ENCODE peak calls at places on chromosomes 2 and 18, in four cellular contexts. Z is HCT116, T is lung, O is astrocyte of the spinal cord. J is an unnamed sample.

GRCh38 chr18:56891116-56891515 is 240.0 kb downstream of the WDR7 start:
- DNase-seq in Z (no peak), T (no peak), O (no peak), J (no peak)

GRCh38 chr2:10453899-10454298 is 5.8 kb upstream of the ODC1 start:
- DNase-seq in Z (no peak), T (no peak), O (no peak), J (no peak)

GRCh38 chr2:143890799-143891198 is 629.1 kb downstream of the ZEB2 start:
- DNase-seq in Z (no peak), T (no peak), O (no peak), J (no peak)

GRCh38 chr2:189751080-189751658 is 11.4 kb downstream of the OSGEPL1 start:
- DNase-seq in Z (peak), T (no peak), O (peak), J (peak)

GRCh38 chr2:166665991-166666940 is 172.2 kb upstream of the SCN7A start:
- DNase-seq in Z (no peak), T (no peak), O (peak), J (no peak)

GRCh38 chr2:183078163-183078466 is 432 bp upstream of the DUSP19 start:
- DNase-seq in Z (no peak), T (peak), O (no peak), J (peak)

GRCh38 chr2:204024503-204024902 is 87.9 kb downstream of the ICOS start:
- DNase-seq in Z (peak), T (no peak), O (peak), J (peak)

GRCh38 chr2:190119257-190119656 is 56.7 kb upstream of the MSTN start:
- DNase-seq in Z (no peak), T (no peak), O (no peak), J (no peak)

GRCh38 chr2:187547353-187547979 is 6.8 kb downstream of the TFPI start:
- DNase-seq in Z (peak), T (peak), O (peak), J (peak)

GRCh38 chr18:4068552-4069158 is 386.5 kb downstream of the DLGAP1 start:
- DNase-seq in Z (peak), T (no peak), O (peak), J (peak)

GRCh38 chr18:76564117-76564516 is 69.1 kb upstream of the ZNF516 start:
- DNase-seq in Z (peak), T (no peak), O (peak), J (no peak)

GRCh38 chr2:27307545-27308358 is 493 bp downstream of the UCN start:
- DNase-seq in Z (no peak), T (no peak), O (no peak), J (no peak)

GRCh38 chr2:172056293-172056692 is 29.0 kb upstream of the DLX1 start:
- DNase-seq in Z (no peak), T (no peak), O (no peak), J (no peak)
- H3K4me3 ChIP-seq in Z (no peak), T (no peak), O (no peak), J (no peak)

DNA sequence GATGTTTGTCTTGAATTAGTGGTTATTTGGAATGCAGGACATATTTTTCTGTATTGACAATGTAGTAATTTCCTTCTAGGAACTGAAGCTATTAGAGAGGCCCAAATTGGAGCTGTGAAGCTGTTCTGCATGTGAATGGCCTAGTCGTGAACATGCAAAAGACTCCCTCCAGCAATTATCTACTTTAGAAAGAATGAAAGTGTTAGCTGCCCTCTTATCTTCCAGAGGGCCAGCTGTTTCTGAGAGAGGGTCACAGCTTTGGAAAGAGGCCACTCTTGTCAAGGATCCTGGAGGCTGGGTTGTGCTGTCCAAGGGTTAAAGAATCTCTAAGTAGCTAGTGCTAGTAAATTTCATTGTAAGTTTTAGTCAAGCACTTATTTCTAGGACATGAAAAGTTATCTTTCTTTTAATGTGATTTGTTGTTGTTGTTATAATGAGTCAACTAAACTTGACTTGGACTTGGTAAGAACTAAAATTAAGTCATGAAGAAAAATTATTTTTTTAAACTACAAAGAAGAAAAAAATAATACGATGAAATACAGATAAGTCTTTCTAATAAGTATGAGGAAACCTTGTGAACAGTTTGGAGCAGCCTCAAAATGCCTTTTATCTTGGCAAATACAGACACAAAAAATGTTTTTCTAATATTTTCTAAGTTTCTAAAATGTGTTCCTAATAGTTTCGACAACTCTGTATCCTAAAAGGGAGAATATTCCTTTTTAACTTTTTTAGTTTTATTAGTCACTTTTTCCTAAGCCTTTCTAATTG is 36.8 kb downstream of the DPP4 start:
- DNase-seq in Z (no peak), T (no peak), O (no peak), J (peak)
- H3K4me3 ChIP-seq in Z (no peak), T (no peak), O (no peak), J (no peak)

GRCh38 chr2:178006710-178007109 is 65.9 kb downstream of the PDE11A start:
- DNase-seq in Z (no peak), T (no peak), O (no peak), J (no peak)
- H3K4me3 ChIP-seq in Z (no peak), T (no peak), O (no peak), J (no peak)

GRCh38 chr2:157427003-157427921 is 16.6 kb downstream of the CYTIP start:
- DNase-seq in Z (no peak), T (no peak), O (no peak), J (no peak)

GRCh38 chr2:157426477-157426994 is 17.4 kb downstream of the CYTIP start:
- DNase-seq in Z (no peak), T (no peak), O (no peak), J (no peak)

GRCh38 chr2:157428500-157429175 is 15.3 kb downstream of the CYTIP start:
- DNase-seq in Z (no peak), T (no peak), O (no peak), J (no peak)

GRCh38 chr2:157430266-157430665 is 13.6 kb downstream of the CYTIP start:
- DNase-seq in Z (no peak), T (no peak), O (no peak), J (no peak)

DNA sequence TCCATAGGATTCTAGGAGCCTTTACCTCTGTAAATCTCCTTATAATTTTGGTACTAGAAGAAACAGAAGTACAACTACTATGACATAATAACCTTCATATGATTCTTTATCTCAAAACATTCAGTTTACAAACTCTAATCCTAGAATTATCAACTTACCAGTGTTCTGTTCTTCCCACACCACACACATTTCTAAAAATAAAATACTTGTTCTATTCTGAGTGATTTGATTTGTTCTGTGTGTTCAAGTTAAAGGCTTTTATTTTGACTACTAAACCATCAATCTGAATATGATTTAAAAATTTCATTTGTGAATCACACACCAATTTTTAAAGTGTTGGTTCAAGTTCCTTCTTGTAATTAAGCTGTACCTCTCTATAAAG is 16.0 kb downstream of the CYTIP start:
- DNase-seq in Z (no peak), T (no peak), O (no peak), J (no peak)
- H3K4me3 ChIP-seq in Z (no peak), T (no peak), O (no peak), J (no peak)